ENCODE peak calls at places on chromosomes 7 and 10, in six cellular contexts. R is GM12878, C is A549, Q is K562, W is HepG2, O is endothelial cell of umbilical vein. I is an unnamed sample.

GRCh38 chr10:77680065-77680464 is 42.5 kb upstream of the KCNMA1 start:
- DNase-seq in R (no peak), C (no peak), Q (no peak), W (no peak), O (no peak), I (no peak)

GRCh38 chr10:17673517-17674051 is 29.6 kb downstream of the STAM start:
- DNase-seq in R (no peak), C (peak), Q (peak), W (peak), O (no peak), I (peak)

GRCh38 chr10:120818301-120818700 is 32.9 kb upstream of the WDR11 start:
- DNase-seq in R (no peak), C (no peak), Q (no peak), W (no peak), O (no peak), I (no peak)

GRCh38 chr7:2157473-2158279 is 75.1 kb downstream of the MAD1L1 start:
- DNase-seq in R (no peak), C (peak), Q (no peak), W (no peak), O (peak), I (no peak)

GRCh38 chr7:124800386-124800785 is 34.8 kb upstream of the GPR37 start:
- DNase-seq in R (no peak), C (no peak), Q (no peak), W (no peak), O (no peak), I (no peak)

GRCh38 chr10:21733710-21734109 is 199.7 kb downstream of the MLLT10 start:
- DNase-seq in R (no peak), C (no peak), Q (no peak), W (no peak), O (no peak), I (no peak)

GRCh38 chr10:72625276-72625607 is 637 bp downstream of the MICU1 start:
- DNase-seq in R (no peak), C (no peak), Q (no peak), W (no peak), O (no peak), I (no peak)

GRCh38 chr7:116984917-116985316 is 31.6 kb downstream of the ST7 start:
- DNase-seq in R (no peak), C (peak), Q (peak), W (peak), O (peak), I (peak)

GRCh38 chr7:155252388-155252957 is 45.2 kb upstream of the INSIG1 start:
- DNase-seq in R (no peak), C (no peak), Q (no peak), W (no peak), O (peak), I (no peak)

GRCh38 chr7:27843584-27844305 is 103.8 kb downstream of the TAX1BP1 start:
- DNase-seq in R (no peak), C (no peak), Q (no peak), W (no peak), O (no peak), I (no peak)

GRCh38 chr10:69367469-69367868 is 49.2 kb downstream of the TACR2 start:
- DNase-seq in R (no peak), C (no peak), Q (no peak), W (no peak), O (no peak), I (no peak)

GRCh38 chr7:12921751-12922345 is 234.4 kb downstream of the ARL4A start:
- DNase-seq in R (no peak), C (peak), Q (no peak), W (no peak), O (peak), I (no peak)

GRCh38 chr10:88731296-88731695 is 25.2 kb downstream of the LIPK start:
- DNase-seq in R (no peak), C (no peak), Q (no peak), W (no peak), O (no peak), I (no peak)

GRCh38 chr10:31864834-31865518 is 63.7 kb downstream of the ARHGAP12 start:
- DNase-seq in R (no peak), C (peak), Q (no peak), W (peak), O (peak), I (no peak)

GRCh38 chr10:77846718-77847311 is 79.7 kb downstream of the DLG5 start:
- DNase-seq in R (no peak), C (peak), Q (peak), W (peak), O (peak), I (peak)

GRCh38 chr10:71244638-71245419 is 32.5 kb downstream of the UNC5B start:
- DNase-seq in R (no peak), C (no peak), Q (no peak), W (no peak), O (peak), I (no peak)

GRCh38 chr10:67861750-67862460 is 22.6 kb upstream of the SIRT1 start:
- DNase-seq in R (no peak), C (no peak), Q (no peak), W (no peak), O (no peak), I (no peak)

GRCh38 chr10:71031601-71032000 is 143.2 kb upstream of the PCBD1 start:
- DNase-seq in R (no peak), C (no peak), Q (no peak), W (no peak), O (no peak), I (no peak)

GRCh38 chr7:100911484-100911883 is 15.8 kb upstream of the ACHE start:
- DNase-seq in R (no peak), C (no peak), Q (no peak), W (no peak), O (no peak), I (no peak)

GRCh38 chr7:132943645-132944044 is 138.2 kb downstream of the CHCHD3 start:
- DNase-seq in R (no peak), C (no peak), Q (no peak), W (no peak), O (no peak), I (no peak)

GRCh38 chr10:1323951-1324350 is 267.8 kb downstream of the WDR37 start:
- DNase-seq in R (no peak), C (no peak), Q (no peak), W (no peak), O (no peak), I (no peak)

GRCh38 chr10:111123883-111124282 is 47.1 kb downstream of the ADRA2A start:
- DNase-seq in R (no peak), C (no peak), Q (no peak), W (no peak), O (no peak), I (no peak)

GRCh38 chr7:124196519-124196918 is 163.7 kb upstream of the TMEM229A start:
- DNase-seq in R (no peak), C (no peak), Q (no peak), W (no peak), O (no peak), I (no peak)

GRCh38 chr10:84957427-84957826 is 629.0 kb downstream of the CCSER2 start:
- DNase-seq in R (no peak), C (no peak), Q (no peak), W (no peak), O (no peak), I (no peak)

GRCh38 chr10:6579193-6579903 is 728 bp downstream of the PRKCQ start:
- DNase-seq in R (no peak), C (peak), Q (peak), W (no peak), O (no peak), I (no peak)

GRCh38 chr7:41114166-41114565 is 588.7 kb downstream of the INHBA start:
- DNase-seq in R (no peak), C (no peak), Q (no peak), W (no peak), O (no peak), I (no peak)

GRCh38 chr7:93249749-93250148 is 17.6 kb downstream of the VPS50 start:
- DNase-seq in R (no peak), C (no peak), Q (no peak), W (no peak), O (no peak), I (no peak)

GRCh38 chr7:11452491-11452890 is 379.5 kb downstream of the THSD7A start:
- DNase-seq in R (no peak), C (no peak), Q (no peak), W (no peak), O (no peak), I (no peak)

GRCh38 chr7:39132306-39132705 is 154.6 kb downstream of the POU6F2 start:
- DNase-seq in R (no peak), C (no peak), Q (no peak), W (no peak), O (no peak), I (no peak)

GRCh38 chr10:60944159-60944909 is at the start of gene RHOBTB1:
- DNase-seq in R (no peak), C (peak), Q (peak), W (peak), O (peak), I (no peak)

GRCh38 chr7:50962281-50962883 is 179.7 kb upstream of the GRB10 start:
- DNase-seq in R (no peak), C (no peak), Q (no peak), W (no peak), O (no peak), I (peak)

GRCh38 chr7:140230862-140231778 is 54.3 kb upstream of the KDM7A start:
- DNase-seq in R (no peak), C (peak), Q (peak), W (peak), O (peak), I (no peak)

GRCh38 chr10:69641261-69641980 is 11.4 kb downstream of the FAM241B start:
- DNase-seq in R (no peak), C (no peak), Q (no peak), W (no peak), O (no peak), I (no peak)

GRCh38 chr10:6279540-6280267 is 77.0 kb downstream of the PFKFB3 start:
- DNase-seq in R (no peak), C (peak), Q (peak), W (peak), O (peak), I (no peak)

GRCh38 chr10:126598009-126598408 is 72.5 kb downstream of the C10orf90 start:
- DNase-seq in R (no peak), C (peak), Q (peak), W (peak), O (peak), I (peak)

GRCh38 chr7:118372530-118372929 is 148.0 kb downstream of the ANKRD7 start:
- DNase-seq in R (no peak), C (no peak), Q (peak), W (no peak), O (peak), I (peak)

GRCh38 chr7:129635300-129636029 is 23.9 kb downstream of the NRF1 start:
- DNase-seq in R (peak), C (peak), Q (peak), W (peak), O (peak), I (peak)

GRCh38 chr10:80126876-80127275 is 5.7 kb upstream of the PLAC9 start:
- DNase-seq in R (no peak), C (no peak), Q (no peak), W (no peak), O (no peak), I (no peak)
- TF ChIP-seq MYC in R (no peak), C (no peak), Q (no peak), W (no peak), O (no peak), I (no peak)

DNA sequence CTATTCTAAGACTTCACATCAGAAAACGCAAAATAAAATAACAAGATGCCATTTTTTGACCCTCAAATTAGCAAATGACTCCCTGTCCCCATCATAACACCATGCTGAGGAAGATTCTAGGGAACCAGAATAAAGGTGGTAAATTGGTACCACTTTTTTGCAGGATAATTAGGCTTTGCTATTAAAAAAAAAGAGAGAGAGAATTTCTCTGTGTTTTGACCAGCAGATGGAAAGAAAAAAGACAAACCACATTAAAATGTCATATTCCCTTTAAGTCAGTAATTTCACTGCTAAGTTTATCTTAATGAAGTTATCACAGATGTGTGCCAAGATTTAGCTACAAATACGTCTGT is 33.9 kb downstream of the PUS7 start:
- DNase-seq in R (no peak), C (no peak), Q (no peak), W (no peak), O (no peak), I (no peak)
- TF ChIP-seq CTCF in R (no peak), C (no peak), Q (no peak), W (no peak), O (peak), I (no peak)

DNA sequence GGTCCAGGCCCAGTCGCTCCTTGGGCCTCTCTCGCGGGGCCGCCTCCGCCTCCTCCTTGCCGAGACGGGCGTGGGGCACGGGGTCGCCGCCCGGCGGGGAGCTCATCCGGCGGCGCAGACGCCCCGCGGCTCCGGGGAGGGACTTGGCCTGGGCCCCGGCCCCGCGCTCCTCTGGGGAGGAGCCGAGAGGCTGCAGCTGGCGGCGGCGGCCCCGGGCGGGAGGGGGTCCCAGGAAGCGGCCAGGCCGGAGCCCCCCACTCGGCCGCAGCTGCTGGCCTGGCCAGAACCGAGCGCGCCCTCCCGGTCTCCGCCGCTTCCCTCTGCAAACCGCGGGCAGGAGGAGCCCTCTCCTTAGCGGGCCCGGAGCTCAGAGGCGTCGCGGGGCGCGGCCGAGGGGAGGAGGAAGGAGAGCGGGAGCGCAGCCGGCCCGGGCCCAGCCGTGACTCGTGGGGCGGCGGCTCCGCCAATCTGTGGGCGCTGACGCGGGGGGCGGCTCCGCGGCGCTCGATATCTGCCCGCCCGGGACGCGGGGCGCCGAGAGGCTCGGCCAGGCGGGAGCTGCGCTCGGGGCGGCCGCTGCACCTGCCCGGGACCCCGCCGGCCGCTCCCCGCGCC is at the start of gene FAM20C:
- DNase-seq in R (no peak), C (peak), Q (no peak), W (no peak), O (peak), I (peak)
- TF ChIP-seq POLR2A in R (no peak), C (peak), Q (no peak), W (no peak), O (no peak), I (no peak)

GRCh38 chr10:74875966-74876365 is 49.6 kb downstream of the KAT6B start:
- DNase-seq in R (no peak), C (peak), Q (no peak), W (peak), O (no peak), I (no peak)
- TF ChIP-seq MYC in R (no peak), C (no peak), Q (no peak), W (no peak), O (no peak), I (no peak)

GRCh38 chr10:123583639-123584418 is 82.3 kb upstream of the GPR26 start:
- DNase-seq in R (no peak), C (peak), Q (peak), W (peak), O (peak), I (peak)
- TF ChIP-seq CTCF in R (peak), C (peak), Q (peak), W (peak), O (peak), I (peak)

GRCh38 chr7:128343554-128344430 is at the start of gene RBM28:
- DNase-seq in R (peak), C (peak), Q (peak), W (peak), O (peak), I (peak)
- TF ChIP-seq POLR2A in R (peak), C (peak), Q (peak), W (peak), O (peak), I (peak)

DNA sequence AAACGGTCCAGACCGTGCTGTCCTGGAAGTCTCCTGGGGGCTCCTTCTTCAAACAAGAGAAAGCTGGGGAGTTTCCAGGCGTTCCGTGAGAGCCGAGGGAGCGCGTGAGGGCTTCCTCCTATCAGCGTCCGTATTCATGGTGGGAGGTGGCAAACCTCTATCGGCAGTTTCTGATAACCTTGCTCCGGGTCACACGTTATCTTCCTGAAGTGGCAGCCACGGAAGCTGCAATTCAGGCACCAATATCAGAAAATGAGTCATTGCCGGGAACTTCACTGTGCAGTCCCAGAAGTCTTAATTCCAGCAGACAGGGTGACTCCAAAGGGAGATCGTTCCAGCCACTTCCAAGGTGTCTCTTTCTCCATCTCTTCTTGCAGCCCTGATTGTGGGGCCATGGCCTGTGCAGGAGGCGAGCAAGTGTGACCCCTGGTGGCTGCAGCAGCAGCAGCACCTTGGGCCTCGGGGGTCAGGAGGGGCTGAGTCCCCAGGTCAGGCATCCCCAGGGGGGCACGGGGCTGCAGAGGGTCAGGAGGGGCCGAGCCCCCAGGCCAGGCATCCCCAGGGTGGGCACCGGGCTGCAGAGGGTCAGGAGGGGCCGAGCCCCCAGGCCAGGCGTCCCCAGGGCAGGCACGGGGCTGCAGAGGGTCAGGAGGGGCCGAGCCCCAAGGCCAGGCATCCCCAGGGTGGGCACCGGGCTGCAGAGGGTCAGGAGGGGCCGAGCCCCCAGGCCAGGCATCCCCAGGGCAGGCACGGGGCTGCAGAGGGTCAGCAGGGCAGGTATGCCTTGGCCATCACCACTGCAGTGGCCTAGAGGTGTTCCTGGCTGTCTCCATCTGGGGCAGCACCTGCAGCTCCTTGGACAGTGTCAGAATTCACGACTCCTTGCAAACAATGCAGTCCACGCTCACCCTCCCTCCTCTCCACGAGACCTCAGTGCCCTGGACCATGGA is 538.7 kb downstream of the DNAJB6 start:
- DNase-seq in R (no peak), C (peak), Q (peak), W (no peak), O (no peak), I (peak)
- TF ChIP-seq MYC in R (no peak), C (no peak), Q (no peak), W (no peak), O (no peak), I (no peak)

DNA sequence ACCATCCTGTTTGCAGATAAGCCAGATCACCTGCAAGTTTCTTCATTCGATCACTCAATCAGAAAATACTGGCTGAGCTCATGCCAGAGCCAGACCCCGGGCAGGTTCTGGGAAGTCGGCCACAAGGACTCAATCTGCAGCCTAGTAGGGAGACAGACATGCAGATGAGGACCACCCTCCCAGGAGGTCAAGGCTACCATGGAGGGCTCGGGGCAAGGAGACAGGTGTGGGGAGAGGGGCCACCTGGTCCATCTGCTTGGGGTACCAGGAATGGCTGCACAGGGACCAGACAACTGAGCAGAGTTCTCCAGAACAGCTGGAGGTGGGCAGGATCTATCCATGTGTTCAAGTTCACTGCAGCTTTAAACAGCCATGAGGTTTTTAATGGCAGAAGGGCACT is 16.8 kb upstream of the CPXM2 start:
- DNase-seq in R (no peak), C (no peak), Q (no peak), W (no peak), O (no peak), I (no peak)
- TF ChIP-seq CTCF in R (no peak), C (no peak), Q (no peak), W (no peak), O (no peak), I (no peak)

GRCh38 chr10:132395704-132396494 is 1.1 kb upstream of the PWWP2B start:
- DNase-seq in R (no peak), C (peak), Q (peak), W (peak), O (peak), I (no peak)
- TF ChIP-seq POLR2A in R (no peak), C (no peak), Q (no peak), W (peak), O (no peak), I (no peak)